ENCODE peak calls at places on chromosomes 5 and 9, in four cellular contexts. U, R, W and A are unnamed samples.

GRCh38 chr5:177387405-177387804 is 3.2 kb downstream of the SLC34A1 start:
- DNase-seq in U (no peak), R (no peak), W (no peak), A (no peak)

GRCh38 chr9:17082343-17082742 is 52.5 kb upstream of the CNTLN start:
- DNase-seq in W (no peak), R (peak; percentile 18), U (peak; percentile 8), A (peak; percentile 45)

GRCh38 chr5:108749130-108749861 is 1.6 kb downstream of the FER start:
- DNase-seq in R (peak; percentile 42), U (no peak), W (no peak), A (peak; percentile 9)

GRCh38 chr5:142499591-142500384 is 175.0 kb upstream of the SPRY4 start:
- DNase-seq in U (peak; percentile 50), W (no peak), R (no peak), A (no peak)

GRCh38 chr9:89684912-89685636 is 80.3 kb downstream of the GADD45G start:
- DNase-seq in U (no peak), W (no peak), R (no peak), A (no peak)

GRCh38 chr5:169914766-169915165 is 65.5 kb downstream of the INSYN2B start:
- DNase-seq in U (peak; percentile 81), W (no peak), R (no peak), A (peak; percentile 67)

GRCh38 chr5:176648467-176649194 is 1.3 kb downstream of the TSPAN17 start:
- DNase-seq in W (no peak), R (no peak), U (no peak), A (no peak)

GRCh38 chr5:122152266-122152900 is 23.0 kb downstream of the ZNF474 start:
- DNase-seq in U (peak; percentile 40), R (no peak), W (no peak), A (no peak)

GRCh38 chr9:105064248-105065118 is 136.5 kb upstream of the ABCA1 start:
- DNase-seq in U (peak; percentile 99), W (peak; percentile 77), R (peak; percentile 92), A (peak; percentile 96)

GRCh38 chr5:78243639-78244038 is 50.9 kb downstream of the AP3B1 start:
- DNase-seq in U (peak; percentile 51), R (peak; percentile 33), W (peak; percentile 27), A (peak; percentile 59)

GRCh38 chr5:52077941-52078825 is 694.9 kb downstream of the ISL1 start:
- DNase-seq in W (no peak), U (no peak), R (no peak), A (no peak)

GRCh38 chr5:83553000-83553486 is 81.5 kb downstream of the VCAN start:
- DNase-seq in R (no peak), U (peak; percentile 94), W (no peak), A (peak; percentile 88)

GRCh38 chr5:151699071-151699901 is 12.6 kb upstream of the SPARC start:
- DNase-seq in R (peak; percentile 97), W (peak; percentile 85), U (peak; percentile 99), A (peak; percentile 99)

GRCh38 chr9:115292584-115293271 is 174.8 kb upstream of the TNC start:
- DNase-seq in U (peak; percentile 25), W (no peak), R (no peak), A (peak; percentile 62)
- TF ChIP-seq CTCF in U (no peak), W (no peak), R (no peak), A (no peak)

GRCh38 chr9:135502168-135502872 is 1.8 kb downstream of the MRPS2 start:
- DNase-seq in U (no peak), R (no peak), W (no peak), A (no peak)
- H3K4me3 ChIP-seq in U (no peak overlapping the region), R (peak overlapping the region; percentile 4), W (peak overlapping the region; percentile 72), A (peak overlapping the region; percentile 68)

GRCh38 chr9:126051446-126052130 is 275.0 kb upstream of the MVB12B start:
- DNase-seq in U (no peak), R (no peak), W (no peak), A (no peak)

GRCh38 chr9:126049088-126049487 is 277.5 kb upstream of the MVB12B start:
- DNase-seq in U (no peak), R (no peak), W (no peak), A (no peak)

GRCh38 chr9:126052791-126053190 is 273.8 kb upstream of the MVB12B start:
- DNase-seq in R (no peak), U (no peak), W (no peak), A (no peak)

GRCh38 chr9:126050605-126050990 is 276.0 kb upstream of the MVB12B start:
- DNase-seq in R (no peak), W (no peak), U (no peak), A (no peak)

DNA sequence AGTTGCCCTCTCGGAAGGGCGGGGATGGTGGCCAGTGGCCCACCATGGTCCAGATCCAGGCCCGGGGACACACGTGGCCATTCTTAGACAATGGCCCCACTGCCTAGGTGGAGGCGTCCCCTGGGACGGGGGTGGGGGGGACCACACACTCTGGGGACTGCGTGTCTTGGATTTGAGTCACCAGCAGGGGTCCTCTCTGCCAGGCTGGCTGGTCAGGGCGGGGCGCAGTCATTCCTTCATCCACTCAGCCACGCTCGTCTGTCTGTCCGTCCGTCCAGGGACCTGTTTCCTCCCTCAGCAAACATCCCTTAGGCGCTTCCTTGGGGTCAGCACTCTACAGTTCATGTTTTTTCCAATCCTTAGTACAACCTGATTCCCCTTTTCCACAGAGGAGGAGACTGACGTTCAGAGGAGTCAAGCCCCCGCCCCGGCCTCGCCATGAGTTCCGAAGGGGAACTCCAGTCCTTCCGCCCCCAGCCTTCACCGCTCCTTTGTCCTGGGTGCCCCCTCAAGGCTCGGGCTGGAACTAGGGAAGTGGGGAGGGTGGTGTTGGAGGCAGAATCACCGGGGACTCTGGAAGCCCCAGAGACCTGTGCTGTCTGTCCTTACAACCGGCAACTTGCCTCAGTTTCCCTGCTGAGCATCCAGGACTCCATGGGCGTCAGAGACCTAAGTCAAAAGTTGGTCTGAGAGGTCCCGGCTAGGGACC is 276.6 kb upstream of the MVB12B start:
- DNase-seq in U (no peak), W (no peak), R (no peak), A (no peak)
- TF ChIP-seq CTCF in U (no peak), W (peak; percentile 12), R (no peak), A (no peak)

DNA sequence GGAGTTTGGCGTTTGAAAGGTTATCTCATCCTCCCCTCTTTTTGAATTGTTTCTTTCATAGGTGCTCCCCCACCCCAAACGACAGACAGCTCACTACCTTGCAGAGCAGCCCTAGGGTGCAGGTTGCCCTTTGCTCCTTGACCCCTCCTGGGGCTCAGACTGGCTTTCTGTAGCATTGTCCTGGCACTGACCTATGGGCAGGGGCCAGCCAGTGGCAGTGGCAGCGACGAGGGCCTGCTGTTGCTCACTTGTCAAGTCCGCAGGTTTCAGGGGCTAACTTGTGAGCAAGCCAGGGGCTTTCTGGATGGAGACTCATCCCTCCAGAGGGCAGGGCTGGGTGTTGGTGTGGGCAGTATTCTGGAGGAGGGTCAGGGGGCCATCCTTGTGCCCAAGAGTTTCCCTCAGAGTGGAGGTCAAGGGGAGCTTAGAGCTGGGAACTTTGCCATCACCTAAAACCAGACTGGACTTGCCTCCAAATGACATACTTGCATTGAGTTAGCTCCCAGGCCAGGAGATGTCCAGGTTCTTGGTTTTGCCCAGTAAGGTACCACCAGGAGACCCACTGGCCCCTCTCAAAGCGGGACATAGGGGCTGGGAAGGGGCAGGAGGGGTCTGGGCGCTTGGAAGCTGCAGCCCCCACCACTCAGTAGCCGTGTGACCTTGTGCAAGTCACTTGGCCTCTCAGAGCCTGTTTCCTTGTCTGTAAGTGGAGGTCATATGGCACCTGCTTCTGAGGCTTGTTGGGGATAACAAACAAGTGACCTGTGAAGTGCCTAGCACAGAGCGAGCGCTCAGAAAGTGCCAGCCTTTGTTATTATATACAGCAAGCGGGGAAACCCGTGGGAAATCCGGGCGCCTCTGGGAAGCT is 53.5 kb upstream of the CDKN2AIPNL start:
- DNase-seq in U (no peak), W (no peak), R (no peak), A (no peak)
- H3K4me3 ChIP-seq in U (no peak overlapping the region), W (peak overlapping the region; percentile 68), R (no peak overlapping the region), A (no peak overlapping the region)

GRCh38 chr5:181223041-181223728 is at the start of gene TRIM41:
- DNase-seq in R (peak; percentile 98), W (peak; percentile 97), U (peak; percentile 99), A (peak; percentile 99)

GRCh38 chr5:181222630-181223040 is 446 bp upstream of the TRIM41 start:
- DNase-seq in U (no peak), R (no peak), W (no peak), A (no peak)

GRCh38 chr5:181224390-181225234 is 1.5 kb downstream of the TRIM41 start:
- DNase-seq in U (no peak), R (no peak), W (no peak), A (no peak)

GRCh38 chr5:181221792-181222629 is 1.1 kb upstream of the TRIM41 start:
- DNase-seq in U (peak; percentile 97), W (peak; percentile 98), R (peak; percentile 92), A (peak; percentile 97)

DNA sequence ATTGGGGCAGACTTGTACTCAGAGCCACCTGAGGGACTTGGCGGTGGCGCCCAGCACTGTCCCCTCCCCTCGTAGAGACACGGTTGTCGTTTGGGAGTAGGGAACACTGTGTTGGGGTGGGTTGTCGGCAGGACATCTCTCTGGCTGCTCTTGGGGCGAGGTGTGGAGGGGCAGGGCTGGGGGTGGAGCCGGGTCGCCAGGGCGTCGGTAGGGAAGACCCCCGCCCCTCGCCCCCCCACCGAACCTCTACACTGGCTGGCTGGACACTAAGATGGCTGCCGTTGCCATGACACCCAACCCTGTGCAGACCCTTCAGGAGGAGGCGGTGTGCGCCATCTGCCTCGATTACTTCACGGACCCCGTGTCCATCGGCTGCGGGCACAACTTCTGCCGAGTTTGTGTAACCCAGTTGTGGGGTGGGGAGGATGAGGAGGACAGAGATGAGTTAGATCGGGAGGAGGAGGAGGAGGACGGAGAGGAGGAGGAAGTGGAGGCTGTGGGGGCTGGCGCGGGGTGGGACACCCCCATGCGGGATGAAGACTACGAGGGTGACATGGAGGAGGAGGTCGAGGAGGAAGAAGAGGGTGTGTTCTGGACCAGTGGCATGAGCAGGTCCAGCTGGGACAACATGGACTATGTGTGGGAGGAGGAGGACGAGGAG is 778 bp downstream of the TRIM41 start:
- DNase-seq in U (no peak), W (no peak), R (no peak), A (no peak)
- TF ChIP-seq CTCF in U (no peak), W (no peak), R (no peak), A (no peak)